ENCODE peak calls at places on chromosomes 2 and 18, in ten cellular contexts. G is caudate nucleus; U is activated T-helper 1 cell treated with anti-CD3 and anti-CD28 coated beads, Interleukin-12 subunit alpha, Interleukin-12 subunit beta, Interleukin-2, Interleukin-4 antibody, amounts not matched to agents 30 ng/mL and 10 ng/mL and 1 ng/mL, durations not matched to agents 14 hours and 24 hours and 36 hours; F is BJ; A is substantia nigra; H is kidney tubule cell; E is foreskin fibroblast; L is T-helper 2 cell; T is GDM1; I is HFF-Myc. C is an unnamed sample.

GRCh38 chr2:186342029-186342428 is 144.0 kb upstream of the ZC3H15 start:
- DNase-seq in E (no peak), T (no peak), A (no peak), G (no peak), L (no peak), I (no peak), H (no peak), U (no peak), F (no peak), C (no peak)

GRCh38 chr2:45316576-45317338 is 294.3 kb downstream of the SRBD1 start:
- DNase-seq in A (no peak), F (no peak), G (no peak), U (no peak), L (no peak), T (no peak), H (no peak), I (no peak), E (no peak), C (no peak)

GRCh38 chr2:234550056-234550455 is 53.2 kb upstream of the ARL4C start:
- DNase-seq in E (no peak), U (no peak), T (no peak), F (no peak), G (no peak), A (no peak), I (no peak), H (no peak), L (no peak), C (no peak)

GRCh38 chr2:151708788-151709187 is 25.5 kb downstream of the NEB start:
- DNase-seq in U (no peak), F (no peak), G (no peak), L (no peak), H (no peak), A (no peak), E (no peak), T (no peak), I (no peak), C (no peak)

GRCh38 chr2:50492452-50492851 is 539.5 kb downstream of the NRXN1 start:
- DNase-seq in F (no peak), G (peak), I (peak), L (no peak), T (peak), H (peak), U (no peak), A (no peak), E (peak), C (peak)

GRCh38 chr2:239464166-239465016 is 63.6 kb upstream of the HDAC4 start:
- DNase-seq in T (no peak), E (no peak), L (no peak), A (no peak), I (no peak), G (no peak), H (no peak), F (no peak), U (no peak), C (no peak)

GRCh38 chr18:44679912-44680270 is 797 bp upstream of the SETBP1 start:
- DNase-seq in F (no peak), E (peak), T (peak), G (peak), L (no peak), I (no peak), U (no peak), H (peak), A (no peak), C (no peak)

GRCh38 chr2:109379507-109379906 is 234.3 kb downstream of the SEPTIN10 start:
- DNase-seq in I (no peak), G (peak), A (no peak), T (no peak), F (no peak), E (no peak), H (no peak), U (no peak), L (no peak), C (no peak)

GRCh38 chr18:47215554-47216138 is 35.8 kb downstream of the SKOR2 start:
- DNase-seq in I (peak), U (no peak), E (peak), G (peak), A (peak), H (peak), T (no peak), F (peak), L (no peak), C (peak)

GRCh38 chr2:165406053-165406628 is 63.4 kb upstream of the CSRNP3 start:
- DNase-seq in G (no peak), F (no peak), U (no peak), E (peak), L (no peak), A (no peak), H (peak), I (no peak), T (no peak), C (no peak)

GRCh38 chr18:30623401-30624065 is 419.0 kb downstream of the DSC3 start:
- DNase-seq in H (no peak), F (no peak), T (no peak), I (no peak), G (no peak), U (no peak), A (no peak), L (no peak), E (no peak), C (no peak)

GRCh38 chr18:10234912-10235439 is 219.5 kb upstream of the APCDD1 start:
- DNase-seq in G (no peak), I (peak), F (peak), U (no peak), T (no peak), H (peak), L (no peak), A (no peak), E (peak), C (peak)

GRCh38 chr18:8771930-8772329 is 66.6 kb downstream of the MTCL1 start:
- DNase-seq in L (no peak), H (peak), G (peak), F (no peak), U (no peak), I (no peak), T (no peak), A (no peak), E (no peak), C (no peak)

GRCh38 chr2:233346374-233346773 is 7.9 kb upstream of the DGKD start:
- DNase-seq in I (no peak), U (no peak), F (no peak), T (no peak), E (no peak), L (no peak), A (no peak), H (no peak), G (no peak), C (no peak)

GRCh38 chr2:241773511-241774418 is 2.9 kb upstream of the GAL3ST2 start:
- DNase-seq in L (no peak), E (no peak), T (no peak), A (no peak), H (no peak), F (no peak), U (no peak), G (no peak), I (no peak), C (no peak)

GRCh38 chr2:65574911-65575444 is 142.6 kb upstream of the SPRED2 start:
- DNase-seq in I (no peak), E (no peak), G (no peak), L (no peak), F (no peak), A (no peak), U (no peak), H (no peak), T (peak), C (no peak)

GRCh38 chr2:150674283-150674682 is 186.8 kb upstream of the RND3 start:
- DNase-seq in A (no peak), L (no peak), U (no peak), H (no peak), I (no peak), F (no peak), G (no peak), E (peak), T (no peak), C (no peak)

GRCh38 chr2:214737188-214737587 is 72.3 kb downstream of the BARD1 start:
- DNase-seq in H (no peak), E (no peak), U (no peak), F (no peak), G (no peak), A (no peak), L (no peak), T (no peak), I (no peak), C (no peak)

GRCh38 chr2:9382604-9383235 is 40.6 kb downstream of the ITGB1BP1 start:
- DNase-seq in A (no peak), U (no peak), T (no peak), L (no peak), H (peak), E (peak), F (no peak), I (no peak), G (no peak), C (no peak)

GRCh38 chr18:40878371-40878770 is 1076.7 kb upstream of the PIK3C3 start:
- DNase-seq in T (no peak), I (no peak), E (no peak), H (no peak), A (no peak), L (no peak), G (no peak), U (no peak), F (no peak), C (no peak)

GRCh38 chr18:21682276-21683051 is 22.1 kb downstream of the ABHD3 start:
- DNase-seq in U (peak), G (no peak), E (peak), A (no peak), F (peak), I (no peak), L (no peak), H (peak), T (peak), C (peak)

GRCh38 chr2:128236491-128237035 is 82.1 kb downstream of the HS6ST1 start:
- DNase-seq in T (no peak), H (peak), G (no peak), E (peak), F (peak), A (peak), I (no peak), L (no peak), U (no peak), C (peak)

GRCh38 chr2:101446869-101447268 is 28.0 kb downstream of the RFX8 start:
- DNase-seq in E (peak), I (peak), G (no peak), H (peak), U (no peak), T (peak), A (no peak), L (no peak), F (peak), C (peak)

GRCh38 chr2:163757811-163758210 is 22.0 kb upstream of the FIGN start:
- DNase-seq in F (no peak), E (no peak), G (no peak), U (no peak), H (no peak), A (no peak), I (no peak), T (no peak), L (no peak), C (no peak)

GRCh38 chr2:232537499-232537898 is 2.0 kb upstream of the CHRNG start:
- DNase-seq in A (no peak), L (no peak), G (no peak), H (no peak), U (no peak), F (no peak), I (no peak), T (no peak), E (no peak), C (no peak)

GRCh38 chr2:230749111-230749510 is 36.5 kb downstream of the CAB39 start:
- DNase-seq in L (no peak), F (no peak), E (peak), I (no peak), G (no peak), U (no peak), T (no peak), H (peak), A (no peak), C (no peak)

C was measured in AG04449.